ENCODE peak calls at places on chromosomes 2 and 18, in four cellular contexts. E, L, W and S are unnamed samples.

GRCh38 chr2:158507141-158507540 is 50.4 kb downstream of the PKP4 start:
- DNase-seq in E (no peak), L (no peak), W (no peak), S (no peak)

GRCh38 chr18:49976810-49977209 is 163.5 kb upstream of the ACAA2 start:
- DNase-seq in E (peak), L (peak), W (no peak), S (peak)

GRCh38 chr2:170930132-170931109 is 1.4 kb downstream of the GORASP2 start:
- DNase-seq in E (peak), L (peak), W (peak), S (peak)

GRCh38 chr2:46995844-46996243 is 80.2 kb upstream of the MCFD2 start:
- DNase-seq in E (no peak), L (no peak), W (no peak), S (no peak)

GRCh38 chr18:59655661-59656060 is 41.6 kb downstream of the CCBE1 start:
- DNase-seq in E (no peak), L (no peak), W (no peak), S (no peak)

GRCh38 chr2:225820828-225821227 is 421.3 kb downstream of the NYAP2 start:
- DNase-seq in E (no peak), L (peak), W (no peak), S (no peak)

GRCh38 chr18:55489742-55490055 is 98.3 kb downstream of the TCF4 start:
- DNase-seq in E (no peak), L (no peak), W (no peak), S (peak)

GRCh38 chr18:72342933-72343332 is 201.2 kb downstream of the CBLN2 start:
- DNase-seq in E (no peak), L (no peak), W (no peak), S (no peak)

GRCh38 chr18:22632191-22632590 is 214.5 kb upstream of the CTAGE1 start:
- DNase-seq in E (no peak), L (no peak), W (no peak), S (no peak)

GRCh38 chr2:199602271-199602895 is 144.6 kb upstream of the SATB2 start:
- DNase-seq in E (peak), L (no peak), W (peak), S (no peak)

GRCh38 chr18:36849288-36850011 is 20.5 kb downstream of the KIAA1328 start:
- DNase-seq in E (no peak), L (peak), W (no peak), S (no peak)

GRCh38 chr2:180753809-180754761 is 226.3 kb upstream of the UBE2E3 start:
- DNase-seq in E (no peak), L (peak), W (no peak), S (no peak)

GRCh38 chr18:23207191-23207955 is 72.1 kb downstream of the CABLES1 start:
- DNase-seq in E (no peak), L (peak), W (no peak), S (no peak)

GRCh38 chr18:69480460-69480859 is 79.8 kb downstream of the DOK6 start:
- DNase-seq in E (no peak), L (no peak), W (no peak), S (no peak)

GRCh38 chr2:110861616-110862260 is 129.4 kb downstream of the ACOXL start:
- DNase-seq in E (no peak), L (no peak), W (no peak), S (no peak)

GRCh38 chr2:127829845-127830246 is 18.9 kb upstream of the WDR33 start:
- DNase-seq in E (no peak), L (no peak), W (no peak), S (no peak)

GRCh38 chr2:53969285-53970094 is 1.3 kb downstream of the PSME4 start:
- DNase-seq in E (peak), L (peak), W (no peak), S (no peak)

GRCh38 chr2:8543412-8544167 is 138.3 kb upstream of the ID2 start:
- DNase-seq in E (peak), L (peak), W (no peak), S (no peak)

GRCh38 chr2:8376603-8377423 is 305.0 kb upstream of the ID2 start:
- DNase-seq in E (no peak), L (no peak), W (no peak), S (no peak)

GRCh38 chr2:221264318-221264717 is 307.8 kb downstream of the EPHA4 start:
- DNase-seq in E (no peak), L (no peak), W (no peak), S (no peak)

GRCh38 chr18:63063171-63063570 is 256.4 kb downstream of the BCL2 start:
- DNase-seq in E (no peak), L (peak), W (no peak), S (no peak)

GRCh38 chr2:136997550-136997949 is 232.2 kb downstream of the THSD7B start:
- DNase-seq in E (no peak), L (no peak), W (no peak), S (no peak)